ENCODE peak calls at places on chromosomes 4 and X, in five cellular contexts. V is HCT116, T is coronary artery, L is astrocyte of the spinal cord, K is tibial artery. U is an unnamed sample.

GRCh38 chr4:169823685-169824084 is 65.9 kb upstream of the HPF1 start:
- DNase-seq in V (no peak), K (no peak), T (no peak), L (peak; percentile 70), U (peak; percentile 52)

GRCh38 chrX:74550295-74550802 is 64.1 kb downstream of the RLIM start:
- DNase-seq in L (peak; percentile 78), T (peak; percentile 85), V (peak; percentile 51), K (peak; percentile 71), U (peak; percentile 63)

GRCh38 chr4:61442936-61443335 is 242.8 kb downstream of the ADGRL3 start:
- DNase-seq in L (no peak), K (no peak), V (no peak), T (no peak), U (no peak)

GRCh38 chr4:34365891-34366290 is 1878.4 kb downstream of the ARAP2 start:
- DNase-seq in V (no peak), T (no peak), L (no peak), K (no peak), U (no peak)

GRCh38 chrX:43481601-43482000 is 174.5 kb upstream of the MAOA start:
- DNase-seq in L (no peak), T (no peak), K (no peak), V (no peak), U (no peak)

GRCh38 chr4:167265231-167265630 is 30.9 kb upstream of the SPOCK3 start:
- DNase-seq in V (no peak), L (no peak), T (no peak), K (no peak), U (no peak)

GRCh38 chrX:100072286-100072685 is 337.8 kb downstream of the PCDH19 start:
- DNase-seq in V (no peak), K (no peak), T (no peak), L (no peak), U (peak; percentile 70)

GRCh38 chrX:72478351-72478750 is 94.3 kb downstream of the HDAC8 start:
- DNase-seq in K (no peak), V (no peak), T (no peak), L (no peak), U (no peak)

GRCh38 chr4:37392540-37393255 is 148.2 kb downstream of the NWD2 start:
- DNase-seq in L (peak; percentile 24), T (no peak), V (peak; percentile 23), K (peak; percentile 73), U (no peak)

GRCh38 chr4:165872443-165873297 is at the start of gene TLL1:
- DNase-seq in L (peak; percentile 38), K (no peak), V (no peak), T (no peak), U (no peak)

GRCh38 chr4:52573551-52573950 is 85.5 kb downstream of the USP46 start:
- DNase-seq in V (no peak), L (no peak), T (no peak), K (no peak), U (no peak)

GRCh38 chr4:13917010-13917409 is 289.5 kb upstream of the BOD1L1 start:
- DNase-seq in T (no peak), L (peak; percentile 64), V (no peak), K (no peak), U (peak; percentile 94)

GRCh38 chr4:6703786-6704185 is 5.9 kb downstream of the MRFAP1L1 start:
- DNase-seq in T (no peak), L (no peak), V (no peak), K (no peak), U (peak; percentile 59)

GRCh38 chrX:9759340-9759739 is 6.3 kb downstream of the GPR143 start:
- DNase-seq in K (no peak), L (no peak), T (no peak), V (peak; percentile 26), U (no peak)

GRCh38 chr4:80197132-80197573 is at the start of gene PRDM8:
- DNase-seq in K (no peak), L (no peak), V (no peak), T (no peak), U (peak; percentile 39)

GRCh38 chr4:32129967-32130366 is 1409.8 kb downstream of the PCDH7 start:
- DNase-seq in K (no peak), T (no peak), L (no peak), V (no peak), U (no peak)

GRCh38 chr4:81069706-81070331 is 39.3 kb downstream of the BMP3 start:
- DNase-seq in V (peak; percentile 86), K (peak; percentile 60), T (no peak), L (peak; percentile 90), U (peak; percentile 85)

GRCh38 chrX:69179380-69179911 is 14.2 kb upstream of the PJA1 start:
- DNase-seq in T (no peak), L (peak; percentile 5), V (no peak), K (no peak), U (peak; percentile 3)

GRCh38 chr4:61505773-61506640 is 305.9 kb downstream of the ADGRL3 start:
- DNase-seq in V (no peak), T (no peak), L (no peak), K (no peak), U (no peak)

GRCh38 chr4:124854968-124855367 is 142.4 kb upstream of the ANKRD50 start:
- DNase-seq in L (peak; percentile 48), T (no peak), V (no peak), K (no peak), U (peak; percentile 54)

GRCh38 chrX:154140206-154140605 is 3.8 kb upstream of the OPN1LW start:
- DNase-seq in T (no peak), V (no peak), K (no peak), L (no peak), U (no peak)

GRCh38 chrX:154140742-154141141 is 3.3 kb upstream of the OPN1LW start:
- DNase-seq in L (no peak), T (peak; percentile 63), V (no peak), K (no peak), U (no peak)

GRCh38 chrX:154138857-154139256 is 5.2 kb upstream of the OPN1LW start:
- DNase-seq in T (no peak), L (no peak), V (no peak), K (no peak), U (no peak)

GRCh38 chrX:154135458-154136229 is 8.4 kb upstream of the OPN1LW start:
- DNase-seq in V (no peak), T (no peak), K (no peak), L (no peak), U (no peak)

DNA sequence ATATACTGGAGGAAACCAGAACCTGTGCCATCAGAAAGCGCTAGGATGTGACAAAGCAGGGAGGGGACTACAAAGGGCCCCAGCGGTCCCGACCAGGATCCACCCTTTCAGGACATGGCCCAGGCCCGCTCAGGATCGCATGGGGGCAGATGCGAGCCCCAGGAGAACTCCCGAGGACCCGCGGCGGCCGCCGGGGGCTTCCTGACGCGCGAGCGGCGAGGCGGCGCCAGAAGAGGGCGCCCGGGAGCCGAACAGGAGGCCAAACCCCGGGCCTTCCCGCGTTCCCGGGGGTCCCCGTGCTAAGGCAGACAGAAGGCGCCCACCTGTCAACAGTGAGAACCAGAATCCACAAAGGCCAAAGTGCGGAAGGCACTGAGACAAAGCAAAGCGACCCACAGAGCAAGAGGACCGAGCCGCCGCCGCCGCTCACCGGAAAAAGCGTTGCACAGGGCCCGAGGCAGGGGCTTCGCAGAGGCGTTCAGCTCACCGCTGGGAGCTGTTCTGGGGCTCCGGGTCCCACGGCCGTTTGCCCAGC is 7.3 kb upstream of the OPN1LW start:
- DNase-seq in T (no peak), V (peak; percentile 21), K (peak; percentile 52), L (peak; percentile 35), U (peak; percentile 29)
- H3K4me3 ChIP-seq in T (peak overlapping the region; percentile 59), V (no peak overlapping the region), K (peak overlapping the region; percentile 37), L (peak overlapping the region; percentile 12), U (peak overlapping the region; percentile 37)

GRCh38 chr4:11545651-11546050 is 117.0 kb upstream of the HS3ST1 start:
- DNase-seq in T (no peak), V (no peak), K (no peak), L (no peak), U (no peak)
- TF ChIP-seq CTCF in T (no peak), V (no peak), K (no peak), L (no peak), U (no peak)

DNA sequence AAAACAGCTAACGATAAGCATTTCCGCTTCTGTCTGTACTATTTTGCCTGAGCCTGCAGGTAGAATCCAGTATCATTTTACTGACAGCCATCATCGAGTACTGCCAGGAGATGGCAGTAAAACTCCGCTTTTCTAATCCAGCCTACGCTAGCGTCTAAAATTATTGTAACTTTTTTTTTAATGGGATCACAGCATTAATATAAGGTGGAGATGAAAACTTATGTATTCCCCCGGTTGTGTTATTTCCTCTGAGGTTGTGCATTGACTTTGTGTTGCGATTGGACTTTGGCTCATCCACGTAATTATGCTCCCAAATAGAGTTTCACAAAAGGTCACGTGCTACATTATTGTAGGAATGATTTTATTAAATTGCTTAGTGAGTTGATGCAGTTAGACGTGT is 248.1 kb downstream of the C4orf33 start:
- DNase-seq in T (no peak), L (peak; percentile 49), V (peak; percentile 39), K (no peak), U (peak; percentile 6)
- H3K4me3 ChIP-seq in T (no peak overlapping the region), L (no peak overlapping the region), V (no peak overlapping the region), K (no peak overlapping the region), U (no peak overlapping the region)

DNA sequence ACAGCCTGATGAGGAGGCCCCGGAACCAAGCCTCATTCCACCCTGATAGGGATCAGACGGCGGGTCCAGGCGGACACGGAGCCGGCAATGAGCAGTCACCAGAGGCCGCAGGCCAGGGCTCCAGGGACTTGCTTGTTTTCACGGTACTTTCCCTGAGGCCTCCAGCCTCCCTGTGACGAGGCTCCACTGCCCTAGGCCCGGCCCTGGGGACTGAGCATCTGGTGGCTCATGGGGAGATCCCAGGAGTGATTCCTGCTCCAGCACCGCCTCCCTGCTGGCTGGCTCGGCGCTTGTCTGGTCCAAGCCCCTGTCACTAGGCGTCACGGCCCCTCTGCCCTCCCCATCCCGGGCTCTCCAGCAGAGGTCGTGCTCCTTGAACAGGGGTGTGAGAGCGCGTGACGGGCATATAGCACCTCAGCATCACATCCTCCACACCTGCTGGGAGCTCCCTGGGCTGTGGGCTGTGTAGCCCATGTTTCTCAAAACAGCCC is 14.1 kb downstream of the HTRA3 start:
- DNase-seq in K (no peak), T (no peak), L (no peak), V (no peak), U (no peak)
- TF ChIP-seq CTCF in K (no peak), T (no peak), L (no peak), V (no peak), U (no peak)

GRCh38 chrX:40473460-40474204 is 107.1 kb upstream of the ATP6AP2 start:
- DNase-seq in V (no peak), T (no peak), K (no peak), L (no peak), U (no peak)
- H3K4me3 ChIP-seq in V (no peak overlapping the region), T (no peak overlapping the region), K (no peak overlapping the region), L (no peak overlapping the region), U (no peak overlapping the region)

DNA sequence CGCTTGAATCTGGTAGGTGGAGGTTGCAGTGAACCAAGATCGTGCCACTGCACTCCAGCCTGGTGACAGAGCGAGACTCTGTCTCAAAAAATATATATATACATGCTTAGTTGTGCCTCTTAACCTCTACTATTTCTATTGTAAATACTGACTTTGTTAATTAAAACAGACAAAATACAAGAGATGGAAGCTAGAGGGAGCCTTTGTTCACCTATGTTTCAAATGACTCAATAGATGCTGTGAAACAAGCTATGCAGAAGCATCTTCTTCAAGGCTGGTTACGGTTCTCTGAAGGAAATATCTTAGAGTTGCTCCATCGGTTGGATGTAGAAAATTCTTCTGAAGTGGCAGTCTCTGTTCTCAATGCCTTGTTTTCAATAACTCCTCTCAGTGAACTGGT is 6.2 kb downstream of the NCAPG start:
- DNase-seq in L (peak; percentile 81), T (no peak), V (peak; percentile 10), K (no peak), U (peak; percentile 87)
- TF ChIP-seq CTCF in L (peak; percentile 56), T (peak; percentile 33), V (peak; percentile 49), K (peak; percentile 49), U (peak; percentile 71)

U was measured in AG10803.